ENCODE peak calls at places on chromosome 11, in six cellular contexts. U is endothelial cell, B is AG04450, D is T-helper 1 cell, F is fibroblast of the aortic adventitia, N is right lobe of liver. P is an unnamed sample.

GRCh38 chr11:118870396-118871343 is 13.0 kb upstream of the CXCR5 start:
- DNase-seq in D (no peak), B (no peak), U (no peak), F (peak), N (peak), P (peak)

GRCh38 chr11:117428186-117428855 is 100.7 kb downstream of the CEP164 start:
- DNase-seq in U (no peak), F (no peak), B (no peak), D (no peak), N (no peak), P (no peak)

GRCh38 chr11:105193260-105193659 is 53.7 kb upstream of the CARD18 start:
- DNase-seq in N (no peak), F (no peak), B (no peak), U (no peak), D (no peak), P (no peak)

GRCh38 chr11:20668844-20669832 is at the start of gene NELL1:
- DNase-seq in D (no peak), B (no peak), U (peak), F (no peak), N (no peak), P (peak)

GRCh38 chr11:70303070-70303469 is 32.6 kb downstream of the PPFIA1 start:
- DNase-seq in B (no peak), U (no peak), F (peak), N (no peak), D (no peak), P (no peak)

GRCh38 chr11:16925495-16926065 is 88.6 kb downstream of the PLEKHA7 start:
- DNase-seq in F (no peak), D (no peak), B (no peak), U (peak), N (peak), P (peak)

GRCh38 chr11:87351671-87352070 is 313.9 kb downstream of the TMEM135 start:
- DNase-seq in N (no peak), D (no peak), B (no peak), F (no peak), U (no peak), P (no peak)

GRCh38 chr11:15663778-15664218 is 549.1 kb downstream of the INSC start:
- DNase-seq in D (no peak), B (no peak), F (no peak), N (no peak), U (no peak), P (peak)

GRCh38 chr11:57312511-57313021 is 12.2 kb downstream of the TNKS1BP1 start:
- DNase-seq in D (no peak), N (no peak), F (no peak), B (no peak), U (no peak), P (no peak)

GRCh38 chr11:45921561-45922424 is 663 bp upstream of the LARGE2 start:
- DNase-seq in B (no peak), F (no peak), D (no peak), N (peak), U (no peak), P (peak)

GRCh38 chr11:87281496-87281895 is 243.8 kb downstream of the TMEM135 start:
- DNase-seq in D (no peak), F (peak), N (no peak), U (no peak), B (no peak), P (no peak)

GRCh38 chr11:121018746-121019145 is 5.2 kb upstream of the TBCEL start:
- DNase-seq in U (no peak), B (no peak), D (no peak), N (no peak), F (no peak), P (no peak)

GRCh38 chr11:106827687-106828086 is 190.6 kb downstream of the GUCY1A2 start:
- DNase-seq in N (peak), B (no peak), D (no peak), F (no peak), U (no peak), P (no peak)

GRCh38 chr11:46489668-46490560 is 98.3 kb upstream of the CHRM4 start:
- DNase-seq in B (peak), N (no peak), U (peak), F (peak), D (peak), P (peak)

GRCh38 chr11:63888170-63889086 is 28.5 kb downstream of the RCOR2 start:
- DNase-seq in N (peak), D (peak), F (peak), B (no peak), U (peak), P (peak)

GRCh38 chr11:100908746-100909145 is 220.9 kb downstream of the PGR start:
- DNase-seq in U (no peak), B (no peak), D (no peak), N (no peak), F (no peak), P (no peak)

GRCh38 chr11:110720646-110721283 is 8.5 kb upstream of the ARHGAP20 start:
- DNase-seq in D (no peak), U (no peak), N (no peak), F (peak), B (no peak), P (no peak)